ENCODE peak calls at places on chromosome 17, in six cellular contexts. One of them, this sample, is unnamed.

GRCh38 chr17:64008346-64008745 is 10.2 kb downstream of the PRR29 start:
- DNase-seq in stimulated activated CD4-positive, alpha-beta T cell treated with anti-CD3 and anti-CD28 coated beads, Interleukin-1b, Interleukin-23, amount 100 ng/mL, for 1 hour: no peak
- DNase-seq in NCI-H460: no peak
- DNase-seq in GDM1: no peak
- DNase-seq in ascending aorta: no peak
- DNase-seq in HFFc6: no peak
- DNase-seq in this sample: no peak

GRCh38 chr17:61335105-61335844 is 64.4 kb upstream of the TBX2 start:
- DNase-seq in GDM1: no peak
- DNase-seq in stimulated activated CD4-positive, alpha-beta T cell treated with anti-CD3 and anti-CD28 coated beads, Interleukin-1b, Interleukin-23, amount 100 ng/mL, for 1 hour: no peak
- DNase-seq in ascending aorta: no peak
- DNase-seq in NCI-H460: no peak
- DNase-seq in HFFc6: peak
- DNase-seq in this sample: no peak

GRCh38 chr17:77487211-77487629 is 346.5 kb downstream of the SEC14L1 start:
- DNase-seq in HFFc6: no peak
- DNase-seq in ascending aorta: no peak
- DNase-seq in stimulated activated CD4-positive, alpha-beta T cell treated with anti-CD3 and anti-CD28 coated beads, Interleukin-1b, Interleukin-23, amount 100 ng/mL, for 1 hour: no peak
- DNase-seq in NCI-H460: no peak
- DNase-seq in GDM1: no peak
- DNase-seq in this sample: no peak

GRCh38 chr17:4591529-4591928 is 7.2 kb downstream of the SMTNL2 start:
- DNase-seq in GDM1: no peak
- DNase-seq in ascending aorta: no peak
- DNase-seq in stimulated activated CD4-positive, alpha-beta T cell treated with anti-CD3 and anti-CD28 coated beads, Interleukin-1b, Interleukin-23, amount 100 ng/mL, for 1 hour: no peak
- DNase-seq in HFFc6: peak
- DNase-seq in NCI-H460: no peak
- DNase-seq in this sample: no peak

GRCh38 chr17:76537578-76538280 is at the start of gene CYGB:
- DNase-seq in NCI-H460: no peak
- DNase-seq in GDM1: no peak
- DNase-seq in HFFc6: no peak
- DNase-seq in stimulated activated CD4-positive, alpha-beta T cell treated with anti-CD3 and anti-CD28 coated beads, Interleukin-1b, Interleukin-23, amount 100 ng/mL, for 1 hour: no peak
- DNase-seq in ascending aorta: no peak
- DNase-seq in this sample: peak

GRCh38 chr17:61309857-61310256 is 89.8 kb upstream of the TBX2 start:
- DNase-seq in stimulated activated CD4-positive, alpha-beta T cell treated with anti-CD3 and anti-CD28 coated beads, Interleukin-1b, Interleukin-23, amount 100 ng/mL, for 1 hour: no peak
- DNase-seq in NCI-H460: no peak
- DNase-seq in HFFc6: peak
- DNase-seq in ascending aorta: peak
- DNase-seq in GDM1: no peak
- DNase-seq in this sample: no peak

GRCh38 chr17:69728816-69729215 is 314.3 kb downstream of the MAP2K6 start:
- DNase-seq in GDM1: no peak
- DNase-seq in HFFc6: no peak
- DNase-seq in NCI-H460: no peak
- DNase-seq in ascending aorta: no peak
- DNase-seq in stimulated activated CD4-positive, alpha-beta T cell treated with anti-CD3 and anti-CD28 coated beads, Interleukin-1b, Interleukin-23, amount 100 ng/mL, for 1 hour: no peak
- DNase-seq in this sample: no peak

GRCh38 chr17:29617481-29618271 is 5.0 kb downstream of the CORO6 start:
- DNase-seq in GDM1: peak
- DNase-seq in HFFc6: no peak
- DNase-seq in ascending aorta: peak
- DNase-seq in stimulated activated CD4-positive, alpha-beta T cell treated with anti-CD3 and anti-CD28 coated beads, Interleukin-1b, Interleukin-23, amount 100 ng/mL, for 1 hour: peak
- DNase-seq in NCI-H460: peak
- DNase-seq in this sample: no peak

GRCh38 chr17:16345565-16345964 is 7.7 kb downstream of the CENPV start:
- DNase-seq in HFFc6: no peak
- DNase-seq in NCI-H460: no peak
- DNase-seq in ascending aorta: no peak
- DNase-seq in stimulated activated CD4-positive, alpha-beta T cell treated with anti-CD3 and anti-CD28 coated beads, Interleukin-1b, Interleukin-23, amount 100 ng/mL, for 1 hour: no peak
- DNase-seq in GDM1: no peak
- DNase-seq in this sample: no peak

GRCh38 chr17:61508912-61509311 is 56.7 kb downstream of the TBX4 start:
- DNase-seq in HFFc6: no peak
- DNase-seq in stimulated activated CD4-positive, alpha-beta T cell treated with anti-CD3 and anti-CD28 coated beads, Interleukin-1b, Interleukin-23, amount 100 ng/mL, for 1 hour: no peak
- DNase-seq in ascending aorta: no peak
- DNase-seq in NCI-H460: no peak
- DNase-seq in GDM1: no peak
- DNase-seq in this sample: no peak

GRCh38 chr17:65228734-65229390 is 91.7 kb downstream of the RGS9 start:
- DNase-seq in HFFc6: peak
- DNase-seq in NCI-H460: no peak
- DNase-seq in ascending aorta: no peak
- DNase-seq in stimulated activated CD4-positive, alpha-beta T cell treated with anti-CD3 and anti-CD28 coated beads, Interleukin-1b, Interleukin-23, amount 100 ng/mL, for 1 hour: no peak
- DNase-seq in GDM1: peak
- DNase-seq in this sample: no peak

GRCh38 chr17:45907720-45908395 is 13.5 kb downstream of the MAPT start:
- DNase-seq in NCI-H460: no peak
- DNase-seq in GDM1: no peak
- DNase-seq in HFFc6: no peak
- DNase-seq in ascending aorta: no peak
- DNase-seq in stimulated activated CD4-positive, alpha-beta T cell treated with anti-CD3 and anti-CD28 coated beads, Interleukin-1b, Interleukin-23, amount 100 ng/mL, for 1 hour: no peak
- DNase-seq in this sample: no peak

GRCh38 chr17:73640691-73641090 is 3.6 kb downstream of the SDK2 start:
- DNase-seq in NCI-H460: no peak
- DNase-seq in HFFc6: no peak
- DNase-seq in GDM1: no peak
- DNase-seq in ascending aorta: no peak
- DNase-seq in stimulated activated CD4-positive, alpha-beta T cell treated with anti-CD3 and anti-CD28 coated beads, Interleukin-1b, Interleukin-23, amount 100 ng/mL, for 1 hour: no peak
- DNase-seq in this sample: no peak

GRCh38 chr17:75249564-75249963 is 11.8 kb downstream of the GGA3 start:
- DNase-seq in HFFc6: no peak
- DNase-seq in NCI-H460: no peak
- DNase-seq in ascending aorta: no peak
- DNase-seq in stimulated activated CD4-positive, alpha-beta T cell treated with anti-CD3 and anti-CD28 coated beads, Interleukin-1b, Interleukin-23, amount 100 ng/mL, for 1 hour: no peak
- DNase-seq in GDM1: no peak
- DNase-seq in this sample: no peak

GRCh38 chr17:53525590-53525989 is 297.1 kb upstream of the KIF2B start:
- DNase-seq in NCI-H460: no peak
- DNase-seq in GDM1: no peak
- DNase-seq in ascending aorta: no peak
- DNase-seq in stimulated activated CD4-positive, alpha-beta T cell treated with anti-CD3 and anti-CD28 coated beads, Interleukin-1b, Interleukin-23, amount 100 ng/mL, for 1 hour: no peak
- DNase-seq in HFFc6: no peak
- DNase-seq in this sample: no peak

GRCh38 chr17:78923660-78924453 is 1.3 kb downstream of the TIMP2 start:
- DNase-seq in HFFc6: no peak
- DNase-seq in NCI-H460: no peak
- DNase-seq in stimulated activated CD4-positive, alpha-beta T cell treated with anti-CD3 and anti-CD28 coated beads, Interleukin-1b, Interleukin-23, amount 100 ng/mL, for 1 hour: no peak
- DNase-seq in ascending aorta: no peak
- DNase-seq in GDM1: no peak
- DNase-seq in this sample: no peak

GRCh38 chr17:80511222-80512180 is 33.1 kb upstream of the RPTOR start:
- DNase-seq in HFFc6: no peak
- DNase-seq in ascending aorta: no peak
- DNase-seq in GDM1: no peak
- DNase-seq in stimulated activated CD4-positive, alpha-beta T cell treated with anti-CD3 and anti-CD28 coated beads, Interleukin-1b, Interleukin-23, amount 100 ng/mL, for 1 hour: no peak
- DNase-seq in NCI-H460: no peak
- DNase-seq in this sample: no peak

GRCh38 chr17:60224064-60224463 is 74.3 kb downstream of the CA4 start:
- DNase-seq in stimulated activated CD4-positive, alpha-beta T cell treated with anti-CD3 and anti-CD28 coated beads, Interleukin-1b, Interleukin-23, amount 100 ng/mL, for 1 hour: no peak
- DNase-seq in GDM1: no peak
- DNase-seq in ascending aorta: no peak
- DNase-seq in HFFc6: peak
- DNase-seq in NCI-H460: peak
- DNase-seq in this sample: no peak

GRCh38 chr17:82900741-82901140 is 60.9 kb upstream of the ZNF750 start:
- DNase-seq in HFFc6: no peak
- DNase-seq in GDM1: no peak
- DNase-seq in ascending aorta: no peak
- DNase-seq in stimulated activated CD4-positive, alpha-beta T cell treated with anti-CD3 and anti-CD28 coated beads, Interleukin-1b, Interleukin-23, amount 100 ng/mL, for 1 hour: no peak
- DNase-seq in NCI-H460: no peak
- DNase-seq in this sample: no peak

GRCh38 chr17:59436900-59437299 is 105.4 kb downstream of the YPEL2 start:
- DNase-seq in stimulated activated CD4-positive, alpha-beta T cell treated with anti-CD3 and anti-CD28 coated beads, Interleukin-1b, Interleukin-23, amount 100 ng/mL, for 1 hour: no peak
- DNase-seq in GDM1: no peak
- DNase-seq in NCI-H460: no peak
- DNase-seq in ascending aorta: no peak
- DNase-seq in HFFc6: no peak
- DNase-seq in this sample: no peak

GRCh38 chr17:76278952-76279741 is 14.0 kb downstream of the UBALD2 start:
- DNase-seq in GDM1: peak
- DNase-seq in ascending aorta: peak
- DNase-seq in NCI-H460: peak
- DNase-seq in HFFc6: peak
- DNase-seq in stimulated activated CD4-positive, alpha-beta T cell treated with anti-CD3 and anti-CD28 coated beads, Interleukin-1b, Interleukin-23, amount 100 ng/mL, for 1 hour: peak
- DNase-seq in this sample: peak

GRCh38 chr17:62032480-62032879 is 32.6 kb downstream of the MED13 start:
- DNase-seq in GDM1: no peak
- DNase-seq in stimulated activated CD4-positive, alpha-beta T cell treated with anti-CD3 and anti-CD28 coated beads, Interleukin-1b, Interleukin-23, amount 100 ng/mL, for 1 hour: no peak
- DNase-seq in ascending aorta: no peak
- DNase-seq in NCI-H460: no peak
- DNase-seq in HFFc6: no peak
- DNase-seq in this sample: no peak

GRCh38 chr17:3692346-3692745 is 3.6 kb downstream of the P2RX5 start:
- DNase-seq in HFFc6: no peak
- DNase-seq in GDM1: no peak
- DNase-seq in stimulated activated CD4-positive, alpha-beta T cell treated with anti-CD3 and anti-CD28 coated beads, Interleukin-1b, Interleukin-23, amount 100 ng/mL, for 1 hour: no peak
- DNase-seq in NCI-H460: no peak
- DNase-seq in ascending aorta: no peak
- DNase-seq in this sample: no peak

GRCh38 chr17:17567631-17568030 is 23.9 kb downstream of the PEMT start:
- DNase-seq in GDM1: no peak
- DNase-seq in ascending aorta: peak
- DNase-seq in NCI-H460: no peak
- DNase-seq in stimulated activated CD4-positive, alpha-beta T cell treated with anti-CD3 and anti-CD28 coated beads, Interleukin-1b, Interleukin-23, amount 100 ng/mL, for 1 hour: no peak
- DNase-seq in HFFc6: no peak
- DNase-seq in this sample: no peak

GRCh38 chr17:65529761-65530157 is 31.7 kb downstream of the AXIN2 start:
- DNase-seq in GDM1: no peak
- DNase-seq in HFFc6: no peak
- DNase-seq in stimulated activated CD4-positive, alpha-beta T cell treated with anti-CD3 and anti-CD28 coated beads, Interleukin-1b, Interleukin-23, amount 100 ng/mL, for 1 hour: no peak
- DNase-seq in ascending aorta: peak
- DNase-seq in NCI-H460: no peak
- DNase-seq in this sample: no peak

GRCh38 chr17:67390646-67391480 is 13.8 kb downstream of the PITPNC1 start:
- DNase-seq in HFFc6: peak
- DNase-seq in ascending aorta: peak
- DNase-seq in stimulated activated CD4-positive, alpha-beta T cell treated with anti-CD3 and anti-CD28 coated beads, Interleukin-1b, Interleukin-23, amount 100 ng/mL, for 1 hour: no peak
- DNase-seq in NCI-H460: peak
- DNase-seq in GDM1: no peak
- DNase-seq in this sample: no peak

GRCh38 chr17:28908640-28909098 is 5.8 kb upstream of the DHRS13 start:
- DNase-seq in GDM1: no peak
- DNase-seq in HFFc6: peak
- DNase-seq in NCI-H460: no peak
- DNase-seq in ascending aorta: peak
- DNase-seq in stimulated activated CD4-positive, alpha-beta T cell treated with anti-CD3 and anti-CD28 coated beads, Interleukin-1b, Interleukin-23, amount 100 ng/mL, for 1 hour: no peak
- DNase-seq in this sample: no peak

GRCh38 chr17:66747561-66748275 is 87.2 kb upstream of the CACNG5 start:
- DNase-seq in GDM1: no peak
- DNase-seq in ascending aorta: no peak
- DNase-seq in stimulated activated CD4-positive, alpha-beta T cell treated with anti-CD3 and anti-CD28 coated beads, Interleukin-1b, Interleukin-23, amount 100 ng/mL, for 1 hour: no peak
- DNase-seq in HFFc6: peak
- DNase-seq in NCI-H460: peak
- DNase-seq in this sample: no peak

GRCh38 chr17:30274887-30275286 is 16.9 kb downstream of the BLMH start:
- DNase-seq in stimulated activated CD4-positive, alpha-beta T cell treated with anti-CD3 and anti-CD28 coated beads, Interleukin-1b, Interleukin-23, amount 100 ng/mL, for 1 hour: no peak
- DNase-seq in ascending aorta: no peak
- DNase-seq in NCI-H460: no peak
- DNase-seq in GDM1: no peak
- DNase-seq in HFFc6: no peak
- DNase-seq in this sample: no peak

GRCh38 chr17:31388770-31389672 is 2.5 kb upstream of the RAB11FIP4 start:
- DNase-seq in GDM1: no peak
- DNase-seq in NCI-H460: peak
- DNase-seq in HFFc6: no peak
- DNase-seq in ascending aorta: no peak
- DNase-seq in stimulated activated CD4-positive, alpha-beta T cell treated with anti-CD3 and anti-CD28 coated beads, Interleukin-1b, Interleukin-23, amount 100 ng/mL, for 1 hour: no peak
- DNase-seq in this sample: peak

GRCh38 chr17:68382582-68383085 is 74.7 kb downstream of the WIPI1 start:
- DNase-seq in ascending aorta: no peak
- DNase-seq in GDM1: no peak
- DNase-seq in stimulated activated CD4-positive, alpha-beta T cell treated with anti-CD3 and anti-CD28 coated beads, Interleukin-1b, Interleukin-23, amount 100 ng/mL, for 1 hour: no peak
- DNase-seq in HFFc6: no peak
- DNase-seq in NCI-H460: no peak
- DNase-seq in this sample: no peak

This sample was measured in D721Med.